ENCODE peak calls at places on chromosomes 11 and 22, in five cellular contexts. One of them, this sample, is unnamed.

GRCh38 chr11:130604606-130605005 is 156.2 kb downstream of the ADAMTS15 start:
- DNase-seq in K562: no peak
- DNase-seq in GM12878: no peak
- DNase-seq in A549: no peak
- DNase-seq in HepG2: no peak
- DNase-seq in this sample: no peak

GRCh38 chr11:4881860-4882500 is at the start of gene OR51T1:
- DNase-seq in A549: no peak
- DNase-seq in K562: peak; percentile 32
- DNase-seq in GM12878: no peak
- DNase-seq in HepG2: no peak
- DNase-seq in this sample: no peak

GRCh38 chr11:86869966-86870570 is 69.7 kb downstream of the PRSS23 start:
- DNase-seq in K562: peak; percentile 72
- DNase-seq in A549: peak; percentile 70
- DNase-seq in GM12878: no peak
- DNase-seq in HepG2: peak; percentile 29
- DNase-seq in this sample: peak; percentile 86

GRCh38 chr11:61712301-61712700 is 32.1 kb downstream of the DAGLA start:
- DNase-seq in HepG2: no peak
- DNase-seq in K562: no peak
- DNase-seq in GM12878: no peak
- DNase-seq in A549: no peak
- DNase-seq in this sample: no peak

GRCh38 chr11:121575250-121575962 is 122.6 kb upstream of the SORL1-AS1 start:
- DNase-seq in HepG2: no peak
- DNase-seq in A549: no peak
- DNase-seq in K562: no peak
- DNase-seq in GM12878: peak; percentile 74
- DNase-seq in this sample: no peak

GRCh38 chr11:112013501-112014164 is 11.6 kb upstream of the DLAT start:
- DNase-seq in GM12878: no peak
- DNase-seq in A549: no peak
- DNase-seq in K562: no peak
- DNase-seq in HepG2: no peak
- DNase-seq in this sample: no peak

GRCh38 chr22:37525073-37525745 is 6.0 kb upstream of the CARD10 start:
- DNase-seq in A549: peak; percentile 53
- DNase-seq in K562: no peak
- DNase-seq in HepG2: no peak
- DNase-seq in GM12878: no peak
- DNase-seq in this sample: no peak

GRCh38 chr11:124758355-124759267 is 3.5 kb downstream of the ESAM start:
- DNase-seq in GM12878: no peak
- DNase-seq in K562: peak; percentile 69
- DNase-seq in A549: peak; percentile 77
- DNase-seq in HepG2: peak; percentile 84
- DNase-seq in this sample: peak; percentile 98

DNA sequence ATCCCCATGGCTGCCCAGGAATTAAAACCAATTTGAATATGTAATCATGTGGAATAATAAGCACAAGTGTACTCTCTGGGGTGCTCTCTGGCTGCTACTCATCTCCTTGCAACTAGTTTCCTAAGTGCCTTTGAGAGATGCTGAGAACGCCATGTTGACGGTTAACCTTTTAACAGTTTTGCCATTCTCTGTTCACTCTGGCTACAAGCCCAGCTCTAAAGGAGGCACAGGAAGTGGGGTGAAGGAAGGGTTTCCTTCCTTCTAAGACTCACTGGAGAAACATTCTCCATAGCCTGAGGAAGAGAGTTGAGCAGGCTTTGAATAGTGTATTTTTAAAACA is 122.0 kb upstream of the ZC3H12C start:
- DNase-seq in GM12878: no peak
- DNase-seq in K562: no peak
- DNase-seq in HepG2: no peak
- DNase-seq in A549: no peak
- DNase-seq in this sample: peak; percentile 20
- TF ChIP-seq JUNB in GM12878: no peak
- TF ChIP-seq JUNB in K562: no peak
- TF ChIP-seq JUNB in HepG2: no peak
- TF ChIP-seq JUNB in A549: no peak
- TF ChIP-seq JUNB in this sample: no peak

GRCh38 chr22:40535189-40535512 is 101.4 kb downstream of the MRTFA start:
- DNase-seq in K562: no peak
- DNase-seq in GM12878: no peak
- DNase-seq in A549: no peak
- DNase-seq in HepG2: no peak
- DNase-seq in this sample: no peak
- TF ChIP-seq JUNB in K562: no peak
- TF ChIP-seq JUNB in GM12878: no peak
- TF ChIP-seq JUNB in A549: no peak
- TF ChIP-seq JUNB in HepG2: no peak
- TF ChIP-seq JUNB in this sample: no peak

GRCh38 chr11:12994476-12994875 is 14.6 kb upstream of the RASSF10 start:
- DNase-seq in K562: peak; percentile 42
- DNase-seq in HepG2: no peak
- DNase-seq in GM12878: no peak
- DNase-seq in A549: no peak
- DNase-seq in this sample: no peak
- TF ChIP-seq JUNB in K562: no peak
- TF ChIP-seq JUNB in HepG2: no peak
- TF ChIP-seq JUNB in GM12878: no peak
- TF ChIP-seq JUNB in A549: no peak
- TF ChIP-seq JUNB in this sample: no peak

GRCh38 chr22:50294319-50294656 is 13.2 kb downstream of the PLXNB2 start:
- DNase-seq in HepG2: no peak
- DNase-seq in K562: no peak
- DNase-seq in GM12878: no peak
- DNase-seq in A549: no peak
- DNase-seq in this sample: no peak

GRCh38 chr22:50292643-50293440 is 14.6 kb downstream of the PLXNB2 start:
- DNase-seq in A549: no peak
- DNase-seq in HepG2: no peak
- DNase-seq in K562: no peak
- DNase-seq in GM12878: no peak
- DNase-seq in this sample: no peak

GRCh38 chr22:50296658-50297490 is 10.6 kb downstream of the PLXNB2 start:
- DNase-seq in A549: no peak
- DNase-seq in K562: peak; percentile 31
- DNase-seq in HepG2: peak; percentile 30
- DNase-seq in GM12878: no peak
- DNase-seq in this sample: no peak

GRCh38 chr22:50289942-50290630 is 17.4 kb downstream of the PLXNB2 start:
- DNase-seq in GM12878: no peak
- DNase-seq in A549: no peak
- DNase-seq in K562: no peak
- DNase-seq in HepG2: no peak
- DNase-seq in this sample: no peak

DNA sequence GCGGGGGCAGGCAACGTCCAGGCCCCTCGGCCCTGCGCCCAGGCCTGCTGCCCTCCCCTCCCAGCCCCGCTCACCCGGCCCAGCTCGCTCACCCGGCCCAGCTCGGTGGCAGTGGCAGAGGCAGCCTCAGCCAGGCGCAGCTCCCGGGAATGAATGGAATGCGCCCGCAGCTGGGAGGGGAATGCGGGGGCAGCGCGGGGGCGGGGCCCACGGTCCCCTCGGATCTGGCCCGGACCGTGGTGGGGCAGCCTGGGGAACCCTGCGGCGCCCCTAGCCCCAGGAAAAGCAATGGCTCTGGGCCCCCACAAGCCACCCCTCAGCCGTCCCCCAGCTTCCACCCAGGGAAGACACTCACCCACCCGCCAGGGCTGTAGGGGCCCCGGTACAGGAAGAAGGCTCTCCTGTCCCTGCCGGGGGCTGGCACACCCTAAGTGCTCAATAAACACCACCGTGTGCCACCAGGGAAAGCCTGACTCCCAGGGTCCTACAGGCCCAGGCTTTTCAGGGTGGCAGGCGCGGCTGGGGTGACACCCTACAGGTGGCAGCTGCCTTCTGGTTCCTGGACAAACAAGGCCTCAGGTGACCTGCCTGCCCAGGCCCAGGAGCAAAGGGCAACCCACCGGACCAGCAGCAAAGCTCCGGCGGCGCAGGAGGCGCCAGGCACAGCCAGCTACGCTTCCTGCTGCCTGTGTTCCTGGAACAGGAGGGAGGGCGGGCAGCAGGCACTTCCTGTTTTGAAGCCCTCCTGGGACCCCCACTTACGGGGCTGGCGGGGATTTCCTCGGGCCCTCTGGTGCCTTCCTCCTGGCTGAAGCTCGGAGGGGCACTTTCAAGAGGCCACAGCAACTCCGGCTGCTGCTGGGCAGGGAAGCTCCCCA is 13.8 kb downstream of the PLXNB2 start:
- DNase-seq in A549: no peak
- DNase-seq in K562: no peak
- DNase-seq in GM12878: no peak
- DNase-seq in HepG2: peak; percentile 87
- DNase-seq in this sample: peak; percentile 90
- TF ChIP-seq JUNB in A549: no peak
- TF ChIP-seq JUNB in K562: no peak
- TF ChIP-seq JUNB in GM12878: no peak
- TF ChIP-seq JUNB in HepG2: no peak
- TF ChIP-seq JUNB in this sample: no peak

GRCh38 chr11:44899959-44900358 is 50.7 kb downstream of the TP53I11 start:
- DNase-seq in GM12878: peak; percentile 11
- DNase-seq in K562: peak; percentile 75
- DNase-seq in A549: peak; percentile 27
- DNase-seq in HepG2: peak; percentile 5
- DNase-seq in this sample: peak; percentile 83
- TF ChIP-seq JUNB in GM12878: no peak
- TF ChIP-seq JUNB in K562: no peak
- TF ChIP-seq JUNB in A549: no peak
- TF ChIP-seq JUNB in HepG2: no peak
- TF ChIP-seq JUNB in this sample: no peak

GRCh38 chr11:8090756-8091155 is 9.7 kb downstream of the TUB start:
- DNase-seq in GM12878: no peak
- DNase-seq in HepG2: peak; percentile 20
- DNase-seq in A549: no peak
- DNase-seq in K562: peak; percentile 46
- DNase-seq in this sample: peak; percentile 95
- TF ChIP-seq JUNB in GM12878: no peak
- TF ChIP-seq JUNB in HepG2: no peak
- TF ChIP-seq JUNB in A549: no peak
- TF ChIP-seq JUNB in K562: no peak
- TF ChIP-seq JUNB in this sample: no peak

GRCh38 chr11:134139303-134139872 is 70.5 kb downstream of the JAM3 start:
- DNase-seq in A549: no peak
- DNase-seq in K562: no peak
- DNase-seq in GM12878: no peak
- DNase-seq in HepG2: no peak
- DNase-seq in this sample: peak; percentile 18

GRCh38 chr11:134140961-134141490 is 72.2 kb downstream of the JAM3 start:
- DNase-seq in GM12878: no peak
- DNase-seq in HepG2: no peak
- DNase-seq in K562: no peak
- DNase-seq in A549: no peak
- DNase-seq in this sample: no peak

GRCh38 chr11:134144744-134145143 is 75.9 kb downstream of the JAM3 start:
- DNase-seq in HepG2: no peak
- DNase-seq in A549: no peak
- DNase-seq in GM12878: no peak
- DNase-seq in K562: no peak
- DNase-seq in this sample: no peak

GRCh38 chr11:134139873-134140331 is 71.0 kb downstream of the JAM3 start:
- DNase-seq in HepG2: peak; percentile 58
- DNase-seq in A549: peak; percentile 8
- DNase-seq in GM12878: peak; percentile 25
- DNase-seq in K562: peak; percentile 35
- DNase-seq in this sample: peak; percentile 86

DNA sequence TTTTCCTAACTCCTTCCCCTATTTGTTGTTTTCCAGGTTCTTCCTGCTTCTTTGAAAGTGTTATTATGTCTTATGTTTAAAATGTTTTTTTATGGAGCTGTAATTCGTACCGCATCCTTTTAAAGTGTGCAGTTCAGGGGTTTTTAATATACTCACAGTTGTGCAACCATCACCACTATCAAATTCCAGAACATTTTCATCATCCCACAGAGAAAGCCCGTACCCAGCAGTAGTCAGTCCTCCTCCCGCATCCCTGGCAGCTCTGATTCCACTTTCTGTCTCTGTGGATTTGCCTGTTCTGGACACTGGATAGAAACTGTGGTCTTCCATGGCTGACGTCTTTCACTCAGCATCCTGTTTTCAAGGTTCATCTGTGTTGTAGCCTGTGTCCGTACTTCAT is 73.7 kb downstream of the JAM3 start:
- DNase-seq in A549: no peak
- DNase-seq in K562: no peak
- DNase-seq in GM12878: no peak
- DNase-seq in HepG2: no peak
- DNase-seq in this sample: no peak
- TF ChIP-seq JUNB in A549: no peak
- TF ChIP-seq JUNB in K562: no peak
- TF ChIP-seq JUNB in GM12878: no peak
- TF ChIP-seq JUNB in HepG2: no peak
- TF ChIP-seq JUNB in this sample: no peak

GRCh38 chr11:119751281-119752060 is 22.5 kb upstream of the NECTIN1 start:
- DNase-seq in GM12878: peak; percentile 70
- DNase-seq in HepG2: no peak
- DNase-seq in A549: no peak
- DNase-seq in K562: no peak
- DNase-seq in this sample: no peak
- TF ChIP-seq JUNB in GM12878: no peak
- TF ChIP-seq JUNB in HepG2: no peak
- TF ChIP-seq JUNB in A549: no peak
- TF ChIP-seq JUNB in K562: no peak
- TF ChIP-seq JUNB in this sample: no peak

This sample was measured in GM23338.